ENCODE peak calls at places on chromosomes 5 and 9, in seven cellular contexts. X is H1, B is IMR-90, T is mesendoderm, O is H9, S is mesenchymal stem cell, D is trophoblast cell. A is an unnamed sample.

GRCh38 chr9:34377402-34377741 is 674 bp upstream of the MYORG start:
- DNase-seq in T (no peak), S (peak; percentile 34), O (no peak), X (no peak), D (peak; percentile 18), B (no peak), A (no peak)

GRCh38 chr5:145101246-145101645 is 733.9 kb downstream of the PRELID2 start:
- DNase-seq in O (no peak), X (no peak), B (no peak), D (no peak), S (no peak), T (peak; percentile 41), A (no peak)

GRCh38 chr5:111095982-111096381 is 3.8 kb downstream of the WDR36 start:
- DNase-seq in T (no peak), O (no peak), B (no peak), X (no peak), S (no peak), D (no peak), A (no peak)

GRCh38 chr5:73312872-73313510 is 135.6 kb downstream of the FOXD1 start:
- DNase-seq in D (no peak), X (no peak), S (no peak), B (peak; percentile 35), O (no peak), T (no peak), A (no peak)

GRCh38 chr5:150153957-150154617 is 1.6 kb downstream of the PDGFRB start:
- DNase-seq in X (no peak), S (peak; percentile 93), B (peak; percentile 80), T (peak; percentile 78), O (no peak), D (peak; percentile 31), A (no peak)

GRCh38 chr5:73945505-73945904 is 319.5 kb downstream of the ARHGEF28 start:
- DNase-seq in D (no peak), B (no peak), X (no peak), S (no peak), T (peak; percentile 34), O (no peak), A (no peak)

GRCh38 chr5:96881511-96882115 is 5.3 kb downstream of the ERAP2 start:
- DNase-seq in D (no peak), X (no peak), O (no peak), S (peak; percentile 80), B (peak; percentile 89), T (peak; percentile 79), A (no peak)

GRCh38 chr5:93087326-93087725 is 493.7 kb downstream of the NR2F1-AS1 start:
- DNase-seq in O (no peak), S (no peak), X (no peak), B (no peak), D (no peak), T (no peak), A (no peak)

GRCh38 chr9:129069128-129069824 is 11.6 kb upstream of the DOLPP1 start:
- DNase-seq in S (no peak), B (no peak), X (no peak), T (peak; percentile 18), D (peak; percentile 34), O (no peak), A (no peak)

GRCh38 chr5:40273936-40274335 is 405.8 kb upstream of the PTGER4 start:
- DNase-seq in S (no peak), D (peak; percentile 30), O (no peak), B (peak; percentile 19), T (no peak), X (no peak), A (no peak)

GRCh38 chr9:131605770-131606590 is 60.7 kb downstream of the PRRT1B start:
- DNase-seq in D (no peak), S (peak; percentile 24), T (no peak), B (peak; percentile 73), O (no peak), X (no peak), A (no peak)

GRCh38 chr5:57902035-57902434 is 419.4 kb upstream of the ACTBL2 start:
- DNase-seq in X (no peak), T (no peak), D (no peak), O (no peak), S (no peak), B (no peak), A (no peak)

GRCh38 chr9:124222918-124223720 is 34.6 kb upstream of the NEK6 start:
- DNase-seq in X (no peak), S (peak; percentile 51), D (no peak), O (no peak), B (peak; percentile 38), T (no peak), A (no peak)

GRCh38 chr5:136174021-136174659 is 18.8 kb downstream of the SMIM32 start:
- DNase-seq in S (peak; percentile 71), D (no peak), O (no peak), B (peak; percentile 75), T (peak; percentile 68), X (no peak), A (no peak)

GRCh38 chr9:3205421-3206095 is 320.2 kb downstream of the RFX3 start:
- DNase-seq in S (peak; percentile 11), X (no peak), O (no peak), D (no peak), B (no peak), T (no peak), A (no peak)

GRCh38 chr5:133831506-133832224 is 136.8 kb downstream of the C5orf15 start:
- DNase-seq in S (peak; percentile 6), D (no peak), B (peak; percentile 9), T (peak; percentile 73), X (no peak), O (no peak), A (no peak)

GRCh38 chr5:55308254-55308836 is 556 bp downstream of the MTREX start:
- DNase-seq in B (peak; percentile 19), S (peak; percentile 52), O (no peak), T (peak; percentile 44), X (no peak), D (no peak), A (peak; percentile 5)

GRCh38 chr5:180099733-180100611 is 28.4 kb upstream of the RNF130 start:
- DNase-seq in T (no peak), B (no peak), O (no peak), X (no peak), D (no peak), S (no peak), A (no peak)

GRCh38 chr5:54292866-54293265 is 17.5 kb downstream of the ARL15 start:
- DNase-seq in B (no peak), D (no peak), O (no peak), T (no peak), S (no peak), X (no peak), A (no peak)

GRCh38 chr5:142150431-142150830 is 41.9 kb downstream of the NDFIP1 start:
- DNase-seq in O (no peak), D (no peak), X (no peak), B (no peak), S (no peak), T (no peak), A (no peak)
- H4K8ac ChIP-seq in O (no peak overlapping the region), D (no peak overlapping the region), X (no peak overlapping the region), B (no peak overlapping the region), S (no peak overlapping the region), T (no peak overlapping the region), A (no peak overlapping the region)

GRCh38 chr5:45533692-45534091 is 162.5 kb downstream of the HCN1 start:
- DNase-seq in B (no peak), T (no peak), D (no peak), O (no peak), S (no peak), X (no peak), A (peak; percentile 23)
- H3K18ac ChIP-seq in B (no peak overlapping the region), T (no peak overlapping the region), D (no peak overlapping the region), O (no peak overlapping the region), S (no peak overlapping the region), X (no peak overlapping the region), A (peak overlapping the region; percentile 27)

GRCh38 chr5:154415114-154415513 is 30.7 kb upstream of the SAP30L start:
- DNase-seq in X (no peak), B (no peak), D (no peak), T (no peak), O (no peak), S (no peak), A (no peak)
- H3K23ac ChIP-seq in X (no peak overlapping the region), B (no peak overlapping the region), D (no peak overlapping the region), T (no peak overlapping the region), O (no peak overlapping the region), S (no peak overlapping the region), A (no peak overlapping the region)

GRCh38 chr5:167785106-167785505 is 506.3 kb upstream of the WWC1 start:
- DNase-seq in T (no peak), B (no peak), D (no peak), S (no peak), O (no peak), X (no peak), A (no peak)
- H4K8ac ChIP-seq in T (no peak overlapping the region), B (no peak overlapping the region), D (no peak overlapping the region), S (no peak overlapping the region), O (no peak overlapping the region), X (no peak overlapping the region), A (no peak overlapping the region)